ENCODE peak calls at places on chromosome 22, in five cellular contexts. H is Kasumi-1; W is activated CD4-positive, CD25-positive, alpha-beta regulatory T cell; D is central memory CD4-positive, alpha-beta T cell; Y is NCI-H1436. T is an unnamed sample.

GRCh38 chr22:19184276-19184997 is 5.9 kb upstream of the SLC25A1 start:
- DNase-seq in H (no peak), W (no peak), D (no peak), Y (no peak), T (no peak)

GRCh38 chr22:32837142-32837541 is 35.6 kb downstream of the TIMP3 start:
- DNase-seq in H (no peak), W (no peak), D (no peak), Y (no peak), T (no peak)

GRCh38 chr22:35219012-35219411 is 38.3 kb upstream of the HMGXB4 start:
- DNase-seq in H (no peak), W (no peak), D (no peak), Y (no peak), T (no peak)

GRCh38 chr22:30265851-30266444 is 703 bp downstream of the OSM start:
- DNase-seq in H (peak; percentile 83), W (peak; percentile 73), D (peak; percentile 87), Y (no peak), T (no peak)

GRCh38 chr22:45006873-45007246 is 2.9 kb downstream of the PHF21B start:
- DNase-seq in H (no peak), W (no peak), D (no peak), Y (no peak), T (no peak)

GRCh38 chr22:32475428-32476010 is 908 bp downstream of the FBXO7 start:
- DNase-seq in H (peak; percentile 49), W (no peak), D (no peak), Y (no peak), T (no peak)

GRCh38 chr22:46931414-46931813 is 169.0 kb downstream of the TBC1D22A start:
- DNase-seq in H (no peak), W (no peak), D (no peak), Y (no peak), T (no peak)

GRCh38 chr22:33332538-33332937 is 274.4 kb upstream of the SYN3 start:
- DNase-seq in H (no peak), W (no peak), D (no peak), Y (no peak), T (peak; percentile 46)

GRCh38 chr22:24071686-24072085 is 60.6 kb downstream of the CABIN1 start:
- DNase-seq in H (no peak), W (no peak), D (no peak), Y (no peak), T (no peak)

GRCh38 chr22:32618461-32619140 is 144.0 kb downstream of the FBXO7 start:
- DNase-seq in H (no peak), W (no peak), D (no peak), Y (no peak), T (no peak)

GRCh38 chr22:17780741-17781318 is 6.6 kb upstream of the BID start:
- DNase-seq in H (no peak), W (no peak), D (no peak), Y (no peak), T (no peak)

GRCh38 chr22:19105867-19106802 is 16.1 kb downstream of the DGCR2 start:
- DNase-seq in H (no peak), W (no peak), D (peak; percentile 36), Y (no peak), T (no peak)

GRCh38 chr22:44147821-44148574 is 32.7 kb upstream of the PARVG start:
- DNase-seq in H (no peak), W (no peak), D (no peak), Y (no peak), T (no peak)

GRCh38 chr22:49422668-49423067 is 405.0 kb downstream of the BRD1 start:
- DNase-seq in H (no peak), W (no peak), D (no peak), Y (no peak), T (no peak)

GRCh38 chr22:46220921-46221320 is 29.2 kb downstream of the CDPF1 start:
- DNase-seq in H (peak; percentile 10), W (no peak), D (no peak), Y (no peak), T (no peak)

GRCh38 chr22:45053094-45053493 is 43.3 kb upstream of the PHF21B start:
- DNase-seq in H (no peak), W (no peak), D (no peak), Y (no peak), T (no peak)

GRCh38 chr22:45082795-45083194 is 73.0 kb upstream of the PHF21B start:
- DNase-seq in H (no peak), W (no peak), D (no peak), Y (no peak), T (no peak)

GRCh38 chr22:38924197-38924952 is 33.0 kb upstream of the APOBEC3A start:
- DNase-seq in H (no peak), W (no peak), D (no peak), Y (peak; percentile 89), T (peak; percentile 89)

GRCh38 chr22:36329217-36330078 is 58.3 kb downstream of the MYH9 start:
- DNase-seq in H (peak; percentile 74), W (peak; percentile 41), D (peak; percentile 62), Y (no peak), T (no peak)

GRCh38 chr22:36659762-36660509 is 43.6 kb downstream of the CACNG2 start:
- DNase-seq in H (peak; percentile 13), W (no peak), D (no peak), Y (peak; percentile 40), T (no peak)

GRCh38 chr22:45516923-45517675 is 14.4 kb downstream of the FBLN1 start:
- DNase-seq in H (no peak), W (no peak), D (no peak), Y (no peak), T (no peak)

GRCh38 chr22:38942702-38943101 is 14.7 kb upstream of the APOBEC3A start:
- DNase-seq in H (no peak), W (no peak), D (no peak), Y (no peak), T (no peak)

GRCh38 chr22:23909258-23909898 is 15.2 kb downstream of the MIF start:
- DNase-seq in H (no peak), W (no peak), D (no peak), Y (no peak), T (no peak)

GRCh38 chr22:27314276-27314807 is 487.2 kb downstream of the MN1 start:
- DNase-seq in H (no peak), W (no peak), D (no peak), Y (no peak), T (no peak)

GRCh38 chr22:19884954-19885751 is 30.5 kb upstream of the GNB1L start:
- DNase-seq in H (no peak), W (no peak), D (no peak), Y (no peak), T (no peak)

T was measured in NCI-H187 treated with DMSO at 0.1 percent for 48 hours.